ENCODE peak calls at places on chromosomes 13 and 19, in seven cellular contexts. C, V, G, Q, Y, P and B are unnamed samples.

GRCh38 chr19:1411255-1412191 is 4.1 kb downstream of the DAZAP1 start:
- DNase-seq in C (no peak), V (peak; percentile 92), G (no peak), Q (no peak), Y (no peak), P (no peak), B (no peak)

GRCh38 chr13:97339019-97339988 is 94.7 kb upstream of the RAP2A start:
- DNase-seq in C (no peak), V (peak; percentile 80), G (no peak), Q (no peak), Y (no peak), P (no peak), B (peak; percentile 75)

GRCh38 chr13:37476874-37477273 is 121.7 kb downstream of the POSTN start:
- DNase-seq in C (no peak), V (no peak), G (no peak), Q (no peak), Y (peak; percentile 48), P (no peak), B (no peak)

GRCh38 chr19:19021115-19021514 is 12.2 kb downstream of the SUGP2 start:
- DNase-seq in C (no peak), V (no peak), G (no peak), Q (no peak), Y (no peak), P (no peak), B (no peak)

GRCh38 chr13:51800456-51800855 is 3.5 kb downstream of the DHRS12 start:
- DNase-seq in C (no peak), V (no peak), G (no peak), Q (no peak), Y (no peak), P (no peak), B (no peak)

GRCh38 chr13:93003531-93003930 is 223.1 kb upstream of the GPC6 start:
- DNase-seq in C (no peak), V (no peak), G (no peak), Q (no peak), Y (peak; percentile 11), P (no peak), B (no peak)

GRCh38 chr19:11064831-11065303 is 24.4 kb upstream of the LDLR start:
- DNase-seq in C (no peak), V (no peak), G (no peak), Q (no peak), Y (no peak), P (no peak), B (peak; percentile 69)

GRCh38 chr19:2332341-2333026 is 4.0 kb downstream of the SPPL2B start:
- DNase-seq in C (peak; percentile 88), V (peak; percentile 66), G (no peak), Q (no peak), Y (no peak), P (no peak), B (no peak)

GRCh38 chr13:92621985-92622384 is 604.6 kb upstream of the GPC6 start:
- DNase-seq in C (no peak), V (no peak), G (no peak), Q (no peak), Y (no peak), P (no peak), B (no peak)

GRCh38 chr13:39417131-39417530 is 185.9 kb downstream of the LHFPL6 start:
- DNase-seq in C (no peak), V (peak; percentile 46), G (no peak), Q (no peak), Y (peak; percentile 84), P (peak; percentile 51), B (no peak)

GRCh38 chr13:36820222-36820621 is 1.2 kb downstream of the RFXAP start:
- DNase-seq in C (no peak), V (no peak), G (no peak), Q (no peak), Y (no peak), P (no peak), B (no peak)

GRCh38 chr13:71964491-71965108 is 97.6 kb upstream of the DACH1 start:
- DNase-seq in C (no peak), V (no peak), G (no peak), Q (no peak), Y (no peak), P (no peak), B (no peak)

GRCh38 chr13:107799001-107799400 is 416.3 kb downstream of the LIG4 start:
- DNase-seq in C (peak; percentile 46), V (no peak), G (no peak), Q (no peak), Y (peak; percentile 37), P (no peak), B (no peak)

GRCh38 chr19:13637664-13638063 is 126.7 kb upstream of the MRI1 start:
- DNase-seq in C (no peak), V (no peak), G (no peak), Q (no peak), Y (no peak), P (no peak), B (no peak)

GRCh38 chr13:76823969-76824368 is 62.2 kb downstream of the KCTD12 start:
- DNase-seq in C (no peak), V (no peak), G (no peak), Q (no peak), Y (peak; percentile 31), P (no peak), B (no peak)

GRCh38 chr13:41985788-41986508 is 25.0 kb upstream of the VWA8 start:
- DNase-seq in C (no peak), V (no peak), G (no peak), Q (no peak), Y (no peak), P (no peak), B (no peak)

GRCh38 chr19:35095667-35096368 is 19.8 kb upstream of the FXYD3 start:
- DNase-seq in C (no peak), V (peak; percentile 6), G (no peak), Q (no peak), Y (no peak), P (no peak), B (no peak)

GRCh38 chr19:49869009-49869483 is 1.7 kb upstream of the PNKP start:
- DNase-seq in C (no peak), V (no peak), G (peak; percentile 72), Q (no peak), Y (no peak), P (no peak), B (no peak)

GRCh38 chr19:41175825-41176734 is 16.9 kb upstream of the CYP2S1 start:
- DNase-seq in C (no peak), V (peak; percentile 72), G (peak; percentile 23), Q (no peak), Y (peak; percentile 99), P (peak; percentile 76), B (no peak)

GRCh38 chr13:23288995-23289394 is 108.2 kb downstream of the SGCG start:
- DNase-seq in C (no peak), V (no peak), G (no peak), Q (no peak), Y (no peak), P (no peak), B (no peak)

GRCh38 chr13:74891610-74892009 is 590.4 kb downstream of the TBC1D4 start:
- DNase-seq in C (peak; percentile 82), V (no peak), G (no peak), Q (no peak), Y (no peak), P (no peak), B (no peak)

GRCh38 chr19:33438016-33438671 is 64.6 kb downstream of the CEBPG start:
- DNase-seq in C (peak; percentile 41), V (peak; percentile 66), G (no peak), Q (no peak), Y (no peak), P (no peak), B (peak; percentile 56)

GRCh38 chr13:78689011-78689410 is 30.1 kb upstream of the OBI1 start:
- DNase-seq in C (no peak), V (no peak), G (no peak), Q (no peak), Y (peak; percentile 62), P (no peak), B (no peak)

GRCh38 chr13:29892149-29892548 is 41.7 kb upstream of the UBL3 start:
- DNase-seq in C (peak; percentile 50), V (no peak), G (no peak), Q (no peak), Y (no peak), P (no peak), B (no peak)

GRCh38 chr19:39448271-39448670 is 2.9 kb downstream of the SUPT5H start:
- DNase-seq in C (no peak), V (no peak), G (no peak), Q (no peak), Y (no peak), P (no peak), B (no peak)

GRCh38 chr19:13825489-13826475 is 30.5 kb downstream of the ZSWIM4 start:
- DNase-seq in C (no peak), V (no peak), G (no peak), Q (no peak), Y (peak; percentile 87), P (peak; percentile 82), B (no peak)

GRCh38 chr19:46866407-46867132 is 5.8 kb downstream of the ARHGAP35 start:
- DNase-seq in C (no peak), V (no peak), G (no peak), Q (no peak), Y (peak; percentile 31), P (no peak), B (no peak)

GRCh38 chr13:94656766-94657165 is 55.1 kb downstream of the GPR180 start:
- DNase-seq in C (no peak), V (no peak), G (no peak), Q (no peak), Y (peak; percentile 74), P (no peak), B (no peak)